ENCODE peak calls at places on chromosomes 12 and 14, in nine cellular contexts. Q is germinal center; N is astrocyte of the cerebellum; L is activated CD4-positive, alpha-beta T cell treated with anti-CD3 and anti-CD28 coated beads, Interleukin-2, amount 10 ng/mL, durations not matched to agents 7 days and 5 days; B is SHP77; R is lung; Z is non-pigmented ciliary epithelial cell; M is H54; U is hypothalamus. O is an unnamed sample.
A peak's percentile ranks its signal among the peaks of the same experiment; 100 is the strongest.

GRCh38 chr12:52354197-52354596 is 13.1 kb downstream of the KRT85 start:
- DNase-seq in Q (no peak), N (no peak), L (no peak), B (no peak), R (no peak), Z (no peak), M (no peak), U (no peak), O (no peak)

GRCh38 chr12:62834971-62835547 is 99.9 kb downstream of the PPM1H start:
- DNase-seq in Q (no peak), N (peak; percentile 60), L (no peak), B (no peak), R (no peak), Z (no peak), M (no peak), U (no peak), O (peak; percentile 64)

GRCh38 chr12:115140981-115141380 is 457.0 kb upstream of the TBX3 start:
- DNase-seq in Q (no peak), N (no peak), L (no peak), B (no peak), R (no peak), Z (no peak), M (no peak), U (no peak), O (no peak)

GRCh38 chr12:72982351-72982750 is 710.2 kb downstream of the TRHDE start:
- DNase-seq in Q (no peak), N (no peak), L (no peak), B (no peak), R (no peak), Z (no peak), M (no peak), U (no peak), O (peak; percentile 62)

GRCh38 chr12:67274186-67274585 is 5.0 kb downstream of the CAND1 start:
- DNase-seq in Q (peak; percentile 3), N (no peak), L (no peak), B (no peak), R (no peak), Z (no peak), M (no peak), U (no peak), O (no peak)

GRCh38 chr14:104186575-104186974 is 48.2 kb downstream of the KIF26A start:
- DNase-seq in Q (no peak), N (no peak), L (no peak), B (no peak), R (no peak), Z (no peak), M (no peak), U (no peak), O (no peak)

GRCh38 chr12:18454330-18454729 is 193.0 kb downstream of the PIK3C2G start:
- DNase-seq in Q (no peak), N (no peak), L (no peak), B (no peak), R (no peak), Z (no peak), M (no peak), U (no peak), O (peak; percentile 1)

GRCh38 chr14:100334904-100335303 is 11.8 kb downstream of the SLC25A47 start:
- DNase-seq in Q (no peak), N (no peak), L (no peak), B (no peak), R (no peak), Z (no peak), M (no peak), U (no peak), O (no peak)

GRCh38 chr14:62079035-62079434 is 316.8 kb downstream of the SNAPC1 start:
- DNase-seq in Q (peak; percentile 7), N (no peak), L (no peak), B (no peak), R (no peak), Z (no peak), M (no peak), U (no peak), O (no peak)

GRCh38 chr14:52080817-52081755 is 12.2 kb upstream of the NID2 start:
- DNase-seq in Q (no peak), N (no peak), L (no peak), B (no peak), R (no peak), Z (peak; percentile 89), M (peak; percentile 31), U (no peak), O (peak; percentile 90)

GRCh38 chr14:34582117-34582680 is 42.7 kb upstream of the EAPP start:
- DNase-seq in Q (no peak), N (no peak), L (no peak), B (no peak), R (no peak), Z (no peak), M (no peak), U (no peak), O (no peak)

GRCh38 chr12:6953417-6954315 is 2.5 kb downstream of the PTPN6 start:
- DNase-seq in Q (peak; percentile 80), N (no peak), L (peak; percentile 88), B (no peak), R (peak; percentile 70), Z (no peak), M (no peak), U (no peak), O (peak; percentile 33)

GRCh38 chr12:67772276-67773169 is 124.0 kb downstream of the DYRK2 start:
- DNase-seq in Q (no peak), N (no peak), L (no peak), B (no peak), R (no peak), Z (no peak), M (no peak), U (no peak), O (no peak)

GRCh38 chr12:20319374-20319773 is 49.0 kb upstream of the PDE3A start:
- DNase-seq in Q (no peak), N (no peak), L (no peak), B (no peak), R (no peak), Z (no peak), M (no peak), U (no peak), O (no peak)

GRCh38 chr12:64681200-64682052 is 71.1 kb downstream of the RASSF3 start:
- DNase-seq in Q (no peak), N (no peak), L (no peak), B (no peak), R (no peak), Z (no peak), M (no peak), U (no peak), O (peak; percentile 18)

GRCh38 chr12:85575115-85576096 is 260.8 kb downstream of the RASSF9 start:
- DNase-seq in Q (peak; percentile 25), N (peak; percentile 59), L (peak; percentile 25), B (peak; percentile 55), R (no peak), Z (peak; percentile 48), M (peak; percentile 11), U (no peak), O (peak; percentile 61)

GRCh38 chr14:32129124-32129523 is 52.0 kb downstream of the ARHGAP5 start:
- DNase-seq in Q (no peak), N (peak; percentile 77), L (no peak), B (no peak), R (no peak), Z (no peak), M (peak; percentile 2), U (no peak), O (peak; percentile 25)

GRCh38 chr12:122230798-122231197 is 4.9 kb upstream of the DIABLO start:
- DNase-seq in Q (no peak), N (no peak), L (no peak), B (no peak), R (no peak), Z (no peak), M (no peak), U (no peak), O (no peak)

GRCh38 chr12:11684393-11684792 is 34.9 kb downstream of the ETV6 start:
- DNase-seq in Q (no peak), N (no peak), L (no peak), B (no peak), R (no peak), Z (no peak), M (no peak), U (no peak), O (no peak)

O was measured in HT1080.